ENCODE peak calls at places on chromosomes 13 and 19, in eight cellular contexts. R, I, K, M, F, X, O and E are unnamed samples.

GRCh38 chr19:39232708-39233107 is 12.1 kb downstream of the IFNL3 start:
- DNase-seq in R (no peak), I (no peak), K (no peak), M (no peak), F (no peak), X (no peak), O (no peak), E (no peak)

GRCh38 chr13:110125157-110125556 is 181.8 kb downstream of the COL4A1 start:
- DNase-seq in R (no peak), I (no peak), K (no peak), M (no peak), F (no peak), X (no peak), O (no peak), E (no peak)

GRCh38 chr13:99657848-99658265 is 156.6 kb downstream of the TM9SF2 start:
- DNase-seq in R (peak; percentile 31), I (peak; percentile 43), K (no peak), M (no peak), F (no peak), X (no peak), O (no peak), E (no peak)

GRCh38 chr13:57640582-57640981 is 9.0 kb downstream of the PCDH17 start:
- DNase-seq in R (no peak), I (no peak), K (no peak), M (no peak), F (no peak), X (no peak), O (no peak), E (no peak)

GRCh38 chr13:91817250-91817649 is 418.8 kb downstream of the GPC5 start:
- DNase-seq in R (peak; percentile 21), I (peak; percentile 47), K (peak; percentile 13), M (no peak), F (no peak), X (no peak), O (no peak), E (peak; percentile 26)

GRCh38 chr19:18995804-18996241 is 37.5 kb downstream of the SUGP2 start:
- DNase-seq in R (peak; percentile 93), I (peak; percentile 94), K (peak; percentile 96), M (no peak), F (peak; percentile 54), X (no peak), O (peak; percentile 65), E (peak; percentile 61)

GRCh38 chr19:19748249-19748938 is 15.5 kb upstream of the ZNF14 start:
- DNase-seq in R (no peak), I (no peak), K (no peak), M (no peak), F (peak; percentile 10), X (no peak), O (no peak), E (no peak)

GRCh38 chr19:36051637-36052036 is 2.4 kb downstream of the THAP8 start:
- DNase-seq in R (no peak), I (no peak), K (no peak), M (no peak), F (no peak), X (no peak), O (no peak), E (no peak)

GRCh38 chr13:79212064-79212619 is 193.9 kb downstream of the RBM26 start:
- DNase-seq in R (no peak), I (no peak), K (no peak), M (no peak), F (no peak), X (no peak), O (no peak), E (no peak)

GRCh38 chr13:85137516-85137915 is 661.7 kb downstream of the SLITRK6 start:
- DNase-seq in R (no peak), I (no peak), K (no peak), M (no peak), F (no peak), X (no peak), O (no peak), E (no peak)

GRCh38 chr19:46069841-46070341 is 29.1 kb upstream of the IGFL4 start:
- DNase-seq in R (peak; percentile 94), I (peak; percentile 96), K (peak; percentile 93), M (no peak), F (no peak), X (no peak), O (peak; percentile 21), E (peak; percentile 93)

GRCh38 chr19:46732966-46733692 is 12.7 kb upstream of the FKRP start:
- DNase-seq in R (no peak), I (peak; percentile 86), K (peak; percentile 44), M (no peak), F (no peak), X (no peak), O (no peak), E (no peak)

GRCh38 chr13:36920612-36921185 is 661 bp upstream of the SMAD9 start:
- DNase-seq in R (no peak), I (no peak), K (no peak), M (no peak), F (no peak), X (no peak), O (no peak), E (no peak)

GRCh38 chr13:95603887-95604533 is 40.5 kb downstream of the DZIP1 start:
- DNase-seq in R (peak; percentile 61), I (peak; percentile 65), K (no peak), M (no peak), F (no peak), X (no peak), O (peak; percentile 62), E (peak; percentile 97)

GRCh38 chr19:36246006-36246391 is 31.1 kb downstream of the ZNF146 start:
- DNase-seq in R (peak; percentile 8), I (no peak), K (no peak), M (peak; percentile 50), F (no peak), X (no peak), O (no peak), E (no peak)

GRCh38 chr13:30671271-30671815 is 53.6 kb downstream of the USPL1 start:
- DNase-seq in R (no peak), I (no peak), K (no peak), M (no peak), F (no peak), X (no peak), O (no peak), E (no peak)

GRCh38 chr13:50123862-50124535 is 108.8 kb downstream of the KCNRG start:
- DNase-seq in R (peak; percentile 75), I (peak; percentile 98), K (peak; percentile 97), M (no peak), F (peak; percentile 93), X (no peak), O (peak; percentile 79), E (peak; percentile 92)

GRCh38 chr13:112973577-112973951 is 4.5 kb downstream of the MCF2L start:
- DNase-seq in R (no peak), I (no peak), K (no peak), M (no peak), F (no peak), X (no peak), O (no peak), E (no peak)

GRCh38 chr13:31775148-31775547 is 35.8 kb downstream of the RXFP2 start:
- DNase-seq in R (peak; percentile 29), I (no peak), K (no peak), M (no peak), F (no peak), X (no peak), O (no peak), E (no peak)
- TF ChIP-seq CTCF in R (no peak), I (no peak), K (no peak), M (no peak), F (no peak), X (no peak), O (no peak), E (no peak)

DNA sequence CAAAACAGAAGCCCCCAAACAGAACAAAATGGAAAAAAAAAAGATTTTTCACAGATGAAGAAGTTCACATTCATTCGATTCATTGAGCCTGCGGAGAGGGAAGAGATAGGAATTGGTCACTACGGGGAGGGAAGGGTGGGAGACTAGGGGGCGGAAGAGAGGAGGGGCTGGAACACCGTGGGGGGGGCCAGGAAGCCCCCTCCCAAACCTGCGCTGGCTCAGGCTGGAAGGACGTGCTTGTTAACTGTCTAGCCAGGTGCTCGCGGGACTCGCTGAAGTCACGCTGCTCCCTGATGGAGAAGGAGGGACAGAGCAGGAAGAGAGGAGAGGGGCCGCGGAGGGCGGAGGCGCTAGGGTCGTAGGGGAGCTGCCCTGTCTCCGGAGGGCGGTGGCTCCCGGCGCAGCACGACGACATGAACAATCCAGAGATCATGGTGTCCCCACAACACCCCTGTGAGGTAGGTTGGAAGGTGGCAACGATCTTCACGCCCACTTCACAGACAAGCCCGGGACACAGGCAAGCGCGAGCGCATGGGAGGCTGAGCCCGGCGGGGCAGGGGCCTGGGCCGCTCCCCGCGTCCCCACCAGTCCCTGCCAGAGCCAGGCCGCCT is 10.5 kb downstream of the KHSRP start:
- DNase-seq in R (no peak), I (no peak), K (no peak), M (no peak), F (no peak), X (no peak), O (no peak), E (no peak)
- TF ChIP-seq CTCF in R (no peak), I (no peak), K (no peak), M (no peak), F (no peak), X (no peak), O (no peak), E (no peak)

GRCh38 chr13:27915301-27916207 is 4.2 kb upstream of the PDX1 start:
- DNase-seq in R (no peak), I (no peak), K (no peak), M (no peak), F (no peak), X (no peak), O (no peak), E (peak; percentile 43)
- TF ChIP-seq CTCF in R (no peak), I (no peak), K (no peak), M (no peak), F (no peak), X (no peak), O (no peak), E (no peak)

GRCh38 chr19:55278391-55279135 is 1.3 kb downstream of the HSPBP1 start:
- DNase-seq in R (no peak), I (no peak), K (no peak), M (no peak), F (no peak), X (no peak), O (no peak), E (no peak)

GRCh38 chr19:55277494-55277893 is 2.4 kb downstream of the HSPBP1 start:
- DNase-seq in R (no peak), I (no peak), K (no peak), M (no peak), F (no peak), X (no peak), O (no peak), E (no peak)

GRCh38 chr19:55279376-55279772 is 536 bp downstream of the HSPBP1 start:
- DNase-seq in R (no peak), I (no peak), K (no peak), M (no peak), F (no peak), X (no peak), O (no peak), E (no peak)

GRCh38 chr19:55276720-55277430 is 3.0 kb downstream of the HSPBP1 start:
- DNase-seq in R (no peak), I (no peak), K (no peak), M (no peak), F (no peak), X (no peak), O (no peak), E (no peak)

GRCh38 chr19:55279773-55280643 is at the start of gene HSPBP1:
- DNase-seq in R (peak; percentile 97), I (peak; percentile 97), K (peak; percentile 91), M (peak; percentile 97), F (peak; percentile 89), X (peak; percentile 90), O (peak; percentile 81), E (peak; percentile 98)
- TF ChIP-seq CTCF in R (no peak), I (no peak), K (no peak), M (no peak), F (no peak), X (no peak), O (no peak), E (no peak)

GRCh38 chr13:29361716-29362115 is 233.8 kb downstream of the SLC7A1 start:
- DNase-seq in R (no peak), I (peak; percentile 3), K (no peak), M (no peak), F (no peak), X (no peak), O (no peak), E (no peak)
- TF ChIP-seq CTCF in R (no peak), I (no peak), K (no peak), M (no peak), F (no peak), X (no peak), O (no peak), E (no peak)